ENCODE peak calls at places on chromosome 15, in six cellular contexts. U is left cardiac atrium; Z is substantia nigra; E is mucosa of gallbladder; B is brain microvascular endothelial cell; O is effector memory CD8-positive, alpha-beta T cell. I is an unnamed sample.

GRCh38 chr15:58448331-58448730 is 16.5 kb downstream of the LIPC start:
- DNase-seq in U (no peak), Z (no peak), E (no peak), B (no peak), O (no peak), I (no peak)

GRCh38 chr15:92385096-92385495 is 8.6 kb upstream of the ST8SIA2 start:
- DNase-seq in U (no peak), Z (no peak), E (no peak), B (peak; percentile 55), O (no peak), I (no peak)

GRCh38 chr15:57611938-57612337 is 20.2 kb downstream of the MYZAP start:
- DNase-seq in U (peak; percentile 54), Z (no peak), E (peak; percentile 74), B (no peak), O (no peak), I (no peak)

GRCh38 chr15:98903377-98904018 is 104.1 kb downstream of the PGPEP1L start:
- DNase-seq in U (no peak), Z (no peak), E (no peak), B (peak; percentile 83), O (no peak), I (no peak)

GRCh38 chr15:29064731-29065130 is 179.0 kb downstream of the APBA2 start:
- DNase-seq in U (no peak), Z (no peak), E (no peak), B (no peak), O (no peak), I (no peak)

GRCh38 chr15:42171122-42171521 is 14.7 kb upstream of the PLA2G4F start:
- DNase-seq in U (no peak), Z (no peak), E (no peak), B (no peak), O (no peak), I (no peak)

GRCh38 chr15:40843183-40843884 is 514 bp upstream of the SPINT1 start:
- DNase-seq in U (no peak), Z (no peak), E (no peak), B (no peak), O (no peak), I (no peak)

GRCh38 chr15:100192092-100192695 is 149.6 kb downstream of the ADAMTS17 start:
- DNase-seq in U (no peak), Z (no peak), E (no peak), B (no peak), O (no peak), I (no peak)

GRCh38 chr15:22819651-22820050 is 18.8 kb upstream of the NIPA2 start:
- DNase-seq in U (no peak), Z (no peak), E (no peak), B (no peak), O (no peak), I (no peak)

GRCh38 chr15:78264304-78265136 is at the start of gene DNAJA4:
- DNase-seq in U (peak; percentile 76), Z (peak; percentile 62), E (peak; percentile 50), B (no peak), O (peak; percentile 50), I (peak; percentile 46)

GRCh38 chr15:94610069-94610863 is 378.9 kb downstream of the MCTP2 start:
- DNase-seq in U (no peak), Z (no peak), E (no peak), B (no peak), O (no peak), I (no peak)

GRCh38 chr15:68316061-68316804 is 38.7 kb downstream of the FEM1B start:
- DNase-seq in U (no peak), Z (no peak), E (no peak), B (no peak), O (no peak), I (peak; percentile 6)

GRCh38 chr15:77632760-77633133 is at the start of gene LINGO1:
- DNase-seq in U (peak; percentile 46), Z (no peak), E (no peak), B (no peak), O (no peak), I (no peak)

GRCh38 chr15:74530771-74531143 is 10.3 kb upstream of the ARID3B start:
- DNase-seq in U (no peak), Z (no peak), E (no peak), B (no peak), O (no peak), I (no peak)

GRCh38 chr15:41894791-41895463 is 1.1 kb upstream of the SPTBN5 start:
- DNase-seq in U (peak; percentile 90), Z (peak; percentile 4), E (peak; percentile 80), B (peak; percentile 72), O (peak; percentile 91), I (peak; percentile 68)

GRCh38 chr15:85620321-85621044 is 174.2 kb downstream of the KLHL25 start:
- DNase-seq in U (no peak), Z (no peak), E (no peak), B (no peak), O (no peak), I (no peak)

GRCh38 chr15:29656636-29657475 is 165.4 kb downstream of the TJP1 start:
- DNase-seq in U (no peak), Z (no peak), E (no peak), B (no peak), O (no peak), I (no peak)

GRCh38 chr15:90059208-90059985 is 42.9 kb downstream of the IDH2 start:
- DNase-seq in U (peak; percentile 75), Z (peak; percentile 40), E (peak; percentile 77), B (no peak), O (peak; percentile 58), I (peak; percentile 85)

GRCh38 chr15:41584636-41585139 is 25.7 kb downstream of the TYRO3 start:
- DNase-seq in U (no peak), Z (no peak), E (no peak), B (no peak), O (no peak), I (no peak)

GRCh38 chr15:92157666-92158298 is 235.9 kb upstream of the ST8SIA2 start:
- DNase-seq in U (no peak), Z (no peak), E (no peak), B (no peak), O (no peak), I (no peak)

GRCh38 chr15:36479200-36479896 is 100.1 kb upstream of the CDIN1 start:
- DNase-seq in U (no peak), Z (no peak), E (no peak), B (no peak), O (no peak), I (no peak)

GRCh38 chr15:41561777-41562145 is 2.7 kb downstream of the TYRO3 start:
- DNase-seq in U (peak; percentile 57), Z (peak; percentile 76), E (no peak), B (peak; percentile 43), O (no peak), I (no peak)

GRCh38 chr15:60079210-60079609 is 75.1 kb downstream of the FOXB1 start:
- DNase-seq in U (no peak), Z (no peak), E (no peak), B (no peak), O (no peak), I (no peak)

GRCh38 chr15:62348119-62348518 is 183.0 kb upstream of the C2CD4B start:
- DNase-seq in U (no peak), Z (no peak), E (no peak), B (no peak), O (no peak), I (no peak)